ENCODE peak calls at places on chromosomes 1 and 21, in seven cellular contexts. Q, V, F, R, Z, U and O are unnamed samples.

GRCh38 chr1:20885121-20885520 is 98.0 kb upstream of the HP1BP3 start:
- DNase-seq in F (peak; percentile 3), R (no peak), Z (no peak), V (no peak), Q (no peak), U (peak; percentile 49), O (no peak)

GRCh38 chr1:36835017-36835695 is 199.2 kb downstream of the GRIK3 start:
- DNase-seq in V (no peak), Q (no peak), U (no peak), F (no peak), R (no peak), Z (no peak), O (no peak)

GRCh38 chr1:2783435-2784397 is 17.8 kb downstream of the TTC34 start:
- DNase-seq in Z (no peak), Q (no peak), U (no peak), F (no peak), R (no peak), V (no peak), O (no peak)

GRCh38 chr1:84103197-84103992 is 40.7 kb upstream of the PRKACB start:
- DNase-seq in R (peak; percentile 41), V (peak; percentile 22), F (peak; percentile 9), Q (peak; percentile 35), Z (no peak), U (peak; percentile 95), O (peak; percentile 59)

GRCh38 chr1:197890936-197891335 is 11.5 kb upstream of the C1orf53 start:
- DNase-seq in V (no peak), Q (no peak), F (no peak), R (no peak), Z (no peak), U (no peak), O (no peak)

GRCh38 chr21:32930673-32931072 is 95.1 kb upstream of the OLIG2 start:
- DNase-seq in U (peak; percentile 24), F (no peak), Z (no peak), R (no peak), Q (no peak), V (no peak), O (no peak)

GRCh38 chr1:110186558-110186957 is 23.6 kb upstream of the KCNC4 start:
- DNase-seq in Q (no peak), Z (no peak), V (no peak), R (no peak), U (no peak), F (no peak), O (no peak)

GRCh38 chr1:225319951-225320350 is 107.9 kb downstream of the LBR start:
- DNase-seq in V (no peak), R (no peak), U (peak; percentile 74), Q (no peak), F (no peak), Z (no peak), O (no peak)

GRCh38 chr1:2941907-2942306 is 79.4 kb upstream of the ACTRT2 start:
- DNase-seq in V (no peak), U (no peak), F (no peak), Q (no peak), Z (no peak), R (no peak), O (no peak)

GRCh38 chr1:214928574-214928973 is 154.0 kb upstream of the KCNK2 start:
- DNase-seq in V (no peak), U (no peak), R (no peak), F (no peak), Z (no peak), Q (no peak), O (no peak)

GRCh38 chr1:43729816-43730463 is 22.6 kb downstream of the ST3GAL3 start:
- DNase-seq in U (peak; percentile 36), F (no peak), Q (no peak), Z (no peak), V (no peak), R (no peak), O (no peak)

GRCh38 chr1:51469518-51469917 is 49.5 kb downstream of the EPS15 start:
- DNase-seq in F (no peak), V (no peak), Z (no peak), U (no peak), R (no peak), Q (no peak), O (no peak)

GRCh38 chr1:116826818-116827606 is 72.8 kb downstream of the CD2 start:
- DNase-seq in F (peak; percentile 93), Z (no peak), U (peak; percentile 20), R (no peak), Q (peak; percentile 90), V (peak; percentile 28), O (peak; percentile 86)

GRCh38 chr1:45913183-45913924 is 109.9 kb downstream of the MAST2 start:
- DNase-seq in U (peak; percentile 99), F (no peak), V (peak; percentile 19), R (peak; percentile 20), Q (peak; percentile 18), Z (no peak), O (no peak)

GRCh38 chr1:220391426-220391825 is 119.2 kb upstream of the RAB3GAP2 start:
- DNase-seq in V (no peak), Z (no peak), Q (no peak), R (no peak), F (no peak), U (no peak), O (no peak)

GRCh38 chr1:240522122-240522822 is 89.7 kb downstream of the GREM2 start:
- DNase-seq in F (no peak), Q (no peak), U (no peak), R (no peak), V (no peak), Z (no peak), O (no peak)

GRCh38 chr1:43036457-43036827 is 77.8 kb upstream of the SLC2A1 start:
- DNase-seq in Z (no peak), R (no peak), F (no peak), U (no peak), Q (no peak), V (no peak), O (no peak)

GRCh38 chr1:207510444-207510843 is 14.5 kb downstream of the CR1 start:
- DNase-seq in Z (no peak), F (no peak), V (no peak), U (no peak), Q (no peak), R (no peak), O (no peak)

GRCh38 chr1:46406881-46407608 is 12.9 kb downstream of the FAAH start:
- DNase-seq in R (no peak), V (no peak), F (no peak), Z (no peak), U (no peak), Q (no peak), O (no peak)

GRCh38 chr1:154614887-154615286 is 6.9 kb upstream of the ADAR start:
- DNase-seq in F (no peak), V (no peak), Z (no peak), Q (peak; percentile 42), R (no peak), U (no peak), O (no peak)

GRCh38 chr1:68145418-68146126 is 86.8 kb downstream of the WLS start:
- DNase-seq in F (no peak), U (no peak), Q (no peak), R (no peak), Z (no peak), V (no peak), O (no peak)

GRCh38 chr1:84693009-84693408 is 2.7 kb upstream of the SSX2IP start:
- DNase-seq in Z (peak; percentile 61), Q (no peak), U (no peak), R (no peak), V (no peak), F (peak; percentile 57), O (peak; percentile 24)

GRCh38 chr1:19974822-19975416 is 4.5 kb downstream of the PLA2G2A start:
- DNase-seq in U (peak; percentile 62), Z (peak; percentile 7), V (peak; percentile 61), Q (peak; percentile 30), F (peak; percentile 27), R (no peak), O (no peak)

GRCh38 chr1:234978397-234979291 is 150.0 kb downstream of the TOMM20 start:
- DNase-seq in V (no peak), Z (peak; percentile 92), Q (peak; percentile 81), F (no peak), R (no peak), U (peak; percentile 94), O (peak; percentile 60)

GRCh38 chr1:61638296-61638695 is 86.6 kb downstream of the TM2D1 start:
- DNase-seq in Z (no peak), R (no peak), U (peak; percentile 3), Q (no peak), F (no peak), V (no peak), O (no peak)

GRCh38 chr1:99445486-99445885 is 181.2 kb downstream of the PLPPR4 start:
- DNase-seq in V (no peak), Z (no peak), R (no peak), Q (no peak), U (peak; percentile 66), F (no peak), O (no peak)

GRCh38 chr1:51605961-51606723 is 10.8 kb upstream of the OSBPL9 start:
- DNase-seq in Q (no peak), F (no peak), V (no peak), U (no peak), Z (no peak), R (no peak), O (no peak)

GRCh38 chr21:41604583-41605041 is 96.7 kb upstream of the TMPRSS2 start:
- DNase-seq in U (no peak), F (no peak), Q (no peak), V (no peak), Z (no peak), R (no peak), O (no peak)

GRCh38 chr1:180611016-180611930 is 20.5 kb upstream of the XPR1 start:
- DNase-seq in Q (no peak), U (no peak), V (no peak), Z (peak; percentile 44), R (no peak), F (no peak), O (no peak)

GRCh38 chr1:12296623-12297022 is 66.8 kb downstream of the VPS13D start:
- DNase-seq in Z (no peak), R (no peak), V (no peak), F (no peak), U (peak; percentile 74), Q (no peak), O (no peak)

GRCh38 chr1:91826248-91826647 is 59.7 kb downstream of the TGFBR3 start:
- DNase-seq in V (no peak), Z (no peak), Q (no peak), U (no peak), F (no peak), R (no peak), O (no peak)

GRCh38 chr1:185568155-185569123 is 165.8 kb upstream of the HMCN1 start:
- DNase-seq in U (peak; percentile 26), V (no peak), F (peak; percentile 20), Z (no peak), R (no peak), Q (no peak), O (no peak)

GRCh38 chr1:16978589-16979474 is 1.6 kb downstream of the MFAP2 start:
- DNase-seq in R (peak; percentile 53), Q (no peak), U (no peak), F (no peak), Z (no peak), V (no peak), O (no peak)

GRCh38 chr1:179785025-179785424 is 41.9 kb downstream of the FAM163A start:
- DNase-seq in Q (no peak), R (no peak), U (no peak), F (no peak), Z (no peak), V (no peak), O (no peak)

GRCh38 chr1:117512728-117513321 is 93.0 kb upstream of the TENT5C start:
- DNase-seq in V (no peak), Q (no peak), F (peak; percentile 10), U (peak; percentile 19), Z (peak; percentile 52), R (no peak), O (no peak)

GRCh38 chr21:17726047-17726446 is 93.1 kb downstream of the C21orf91 start:
- DNase-seq in V (no peak), R (no peak), F (no peak), Q (no peak), U (peak; percentile 12), Z (no peak), O (no peak)

GRCh38 chr1:93576346-93576745 is 105.3 kb downstream of the BCAR3 start:
- DNase-seq in Z (no peak), V (no peak), R (no peak), Q (no peak), U (no peak), F (no peak), O (no peak)

GRCh38 chr1:192904438-192904895 is 95.6 kb downstream of the RGS2 start:
- DNase-seq in R (no peak), V (peak; percentile 36), Q (peak; percentile 30), Z (peak; percentile 22), F (no peak), U (peak; percentile 88), O (no peak)